ENCODE peak calls at places on chromosomes 6 and 20, in seven cellular contexts. One of them, this sample, is unnamed.
A peak's percentile ranks its signal among the peaks of the same experiment; 100 is the strongest.

GRCh38 chr6:110325197-110325596 is 33.0 kb downstream of the METTL24 start:
- DNase-seq in lung microvascular endothelial cell: no peak
- DNase-seq in heart right ventricle: no peak
- DNase-seq in endothelial cell: no peak
- DNase-seq in NCI-H774: peak; percentile 92
- DNase-seq in uterus: peak; percentile 42
- DNase-seq in stomach: no peak
- DNase-seq in this sample: peak; percentile 66

GRCh38 chr6:131103869-131104268 is 31.4 kb upstream of the AKAP7 start:
- DNase-seq in lung microvascular endothelial cell: no peak
- DNase-seq in heart right ventricle: no peak
- DNase-seq in endothelial cell: no peak
- DNase-seq in NCI-H774: no peak
- DNase-seq in uterus: no peak
- DNase-seq in stomach: no peak
- DNase-seq in this sample: no peak

GRCh38 chr6:146990821-146991798 is 213.1 kb upstream of the STXBP5 start:
- DNase-seq in lung microvascular endothelial cell: peak; percentile 63
- DNase-seq in heart right ventricle: no peak
- DNase-seq in endothelial cell: no peak
- DNase-seq in NCI-H774: no peak
- DNase-seq in uterus: no peak
- DNase-seq in stomach: no peak
- DNase-seq in this sample: no peak

GRCh38 chr6:151385177-151385576 is 6.2 kb downstream of the ZBTB2 start:
- DNase-seq in lung microvascular endothelial cell: peak; percentile 31
- DNase-seq in heart right ventricle: no peak
- DNase-seq in endothelial cell: no peak
- DNase-seq in NCI-H774: no peak
- DNase-seq in uterus: no peak
- DNase-seq in stomach: no peak
- DNase-seq in this sample: no peak

GRCh38 chr20:41170386-41171105 is 33.2 kb downstream of the PLCG1 start:
- DNase-seq in lung microvascular endothelial cell: no peak
- DNase-seq in heart right ventricle: no peak
- DNase-seq in endothelial cell: no peak
- DNase-seq in NCI-H774: no peak
- DNase-seq in uterus: peak; percentile 9
- DNase-seq in stomach: no peak
- DNase-seq in this sample: no peak

GRCh38 chr6:111651185-111652034 is 45.7 kb upstream of the TRAF3IP2 start:
- DNase-seq in lung microvascular endothelial cell: no peak
- DNase-seq in heart right ventricle: no peak
- DNase-seq in endothelial cell: no peak
- DNase-seq in NCI-H774: peak; percentile 58
- DNase-seq in uterus: no peak
- DNase-seq in stomach: no peak
- DNase-seq in this sample: no peak

GRCh38 chr20:59992531-59992930 is 34.3 kb downstream of the CDH26 start:
- DNase-seq in lung microvascular endothelial cell: no peak
- DNase-seq in heart right ventricle: no peak
- DNase-seq in endothelial cell: no peak
- DNase-seq in NCI-H774: no peak
- DNase-seq in uterus: no peak
- DNase-seq in stomach: no peak
- DNase-seq in this sample: no peak

GRCh38 chr20:32982617-32983458 is 21.4 kb downstream of the SUN5 start:
- DNase-seq in lung microvascular endothelial cell: no peak
- DNase-seq in heart right ventricle: peak; percentile 34
- DNase-seq in endothelial cell: no peak
- DNase-seq in NCI-H774: no peak
- DNase-seq in uterus: no peak
- DNase-seq in stomach: peak; percentile 38
- DNase-seq in this sample: no peak

GRCh38 chr6:132967871-132968270 is 153.5 kb downstream of the RPS12 start:
- DNase-seq in lung microvascular endothelial cell: no peak
- DNase-seq in heart right ventricle: no peak
- DNase-seq in endothelial cell: no peak
- DNase-seq in NCI-H774: no peak
- DNase-seq in uterus: no peak
- DNase-seq in stomach: no peak
- DNase-seq in this sample: no peak

GRCh38 chr6:105765239-105765638 is 320.9 kb upstream of the PRDM1 start:
- DNase-seq in lung microvascular endothelial cell: no peak
- DNase-seq in heart right ventricle: no peak
- DNase-seq in endothelial cell: no peak
- DNase-seq in NCI-H774: no peak
- DNase-seq in uterus: no peak
- DNase-seq in stomach: no peak
- DNase-seq in this sample: no peak

This sample was measured in LNCaP clone FGC.